ENCODE peak calls at places on chromosomes 16 and 17, in nine cellular contexts. D is transverse colon, M is ovary, C is heart left ventricle, V is breast epithelium, I is prostate gland, H is cardiac muscle cell, W is IMR-90, A is body of pancreas. S is an unnamed sample.

GRCh38 chr16:84367297-84367680 is 1.0 kb upstream of the ATP2C2 start:
- DNase-seq in D (peak), M (no peak), C (no peak), V (no peak), I (no peak), H (no peak), W (no peak), A (no peak), S (no peak)

GRCh38 chr16:70289229-70290098 is at the start of gene AARS1:
- DNase-seq in D (peak), M (peak), C (peak), V (peak), I (peak), H (peak), W (peak), A (peak), S (peak)

GRCh38 chr17:47604268-47604927 is 45.3 kb upstream of the KPNB1 start:
- DNase-seq in D (no peak), M (no peak), C (peak), V (no peak), I (no peak), H (peak), W (peak), A (no peak), S (no peak)

GRCh38 chr16:57626420-57627170 is 1.8 kb upstream of the ADGRG1 start:
- DNase-seq in D (no peak), M (no peak), C (no peak), V (no peak), I (no peak), H (no peak), W (no peak), A (no peak), S (no peak)

GRCh38 chr16:3793161-3793576 is 75.8 kb upstream of the TRAP1 start:
- DNase-seq in D (no peak), M (peak), C (peak), V (no peak), I (peak), H (peak), W (no peak), A (no peak), S (no peak)

GRCh38 chr17:8629371-8630226 is 926 bp downstream of the MYH10 start:
- DNase-seq in D (peak), M (peak), C (peak), V (no peak), I (peak), H (peak), W (no peak), A (peak), S (peak)

GRCh38 chr16:83689385-83689831 is 118.4 kb upstream of the HSBP1 start:
- DNase-seq in D (no peak), M (no peak), C (no peak), V (no peak), I (no peak), H (peak), W (peak), A (no peak), S (no peak)

GRCh38 chr17:68431661-68432071 is 25.6 kb downstream of the WIPI1 start:
- DNase-seq in D (no peak), M (no peak), C (no peak), V (no peak), I (no peak), H (peak), W (peak), A (no peak), S (no peak)

GRCh38 chr17:81514735-81515529 is 2.3 kb upstream of the ACTG1 start:
- DNase-seq in D (peak), M (peak), C (peak), V (peak), I (peak), H (peak), W (peak), A (peak), S (no peak)

GRCh38 chr17:83101805-83102480 is 22.5 kb downstream of the METRNL start:
- DNase-seq in D (peak), M (no peak), C (no peak), V (no peak), I (no peak), H (peak), W (no peak), A (no peak), S (no peak)

GRCh38 chr16:6634151-6634550 is 698.5 kb upstream of the RBFOX1 start:
- DNase-seq in D (no peak), M (no peak), C (no peak), V (no peak), I (no peak), H (no peak), W (no peak), A (no peak), S (no peak)

GRCh38 chr16:11022002-11022401 is 77.6 kb downstream of the CLEC16A start:
- DNase-seq in D (no peak), M (no peak), C (no peak), V (no peak), I (no peak), H (no peak), W (no peak), A (no peak), S (no peak)

GRCh38 chr16:22675745-22676540 is 138.0 kb upstream of the HS3ST2 start:
- DNase-seq in D (no peak), M (no peak), C (no peak), V (no peak), I (no peak), H (no peak), W (no peak), A (no peak), S (no peak)

DNA sequence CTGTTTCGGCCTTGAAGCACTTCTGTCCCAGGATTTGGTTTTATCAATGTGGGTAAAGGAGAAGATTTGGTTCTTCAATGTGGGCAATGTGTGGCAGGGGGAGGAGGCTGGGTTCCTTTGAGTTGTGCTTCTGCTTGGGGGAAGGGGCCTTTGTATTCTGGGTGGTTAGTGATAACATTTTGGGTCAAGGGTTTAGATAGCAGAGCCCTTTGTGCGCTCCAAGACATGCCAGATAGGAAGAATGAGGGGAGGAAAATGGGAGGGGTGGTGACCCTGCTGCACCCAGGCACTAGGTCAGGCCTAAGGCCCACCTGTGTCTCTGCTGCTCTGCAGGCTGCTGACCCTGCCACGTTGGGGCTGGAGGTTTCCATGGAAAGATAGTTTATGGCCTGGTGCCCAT is 40.0 kb upstream of the CDC42EP4 start:
- DNase-seq in D (no peak), M (no peak), C (no peak), V (no peak), I (no peak), H (no peak), W (no peak), A (no peak), S (no peak)
- H3K27ac ChIP-seq in D (no peak), M (no peak), C (no peak), V (no peak), I (no peak), H (no peak), W (no peak), A (no peak), S (no peak)

GRCh38 chr16:87661561-87661960 is 59.3 kb downstream of the JPH3 start:
- DNase-seq in D (peak), M (peak), C (peak), V (no peak), I (no peak), H (peak), W (peak), A (no peak), S (no peak)
- TF ChIP-seq CTCF in D (no peak), M (no peak), C (no peak), V (no peak), I (no peak), H (no peak), W (no peak), A (no peak), S (no peak)

DNA sequence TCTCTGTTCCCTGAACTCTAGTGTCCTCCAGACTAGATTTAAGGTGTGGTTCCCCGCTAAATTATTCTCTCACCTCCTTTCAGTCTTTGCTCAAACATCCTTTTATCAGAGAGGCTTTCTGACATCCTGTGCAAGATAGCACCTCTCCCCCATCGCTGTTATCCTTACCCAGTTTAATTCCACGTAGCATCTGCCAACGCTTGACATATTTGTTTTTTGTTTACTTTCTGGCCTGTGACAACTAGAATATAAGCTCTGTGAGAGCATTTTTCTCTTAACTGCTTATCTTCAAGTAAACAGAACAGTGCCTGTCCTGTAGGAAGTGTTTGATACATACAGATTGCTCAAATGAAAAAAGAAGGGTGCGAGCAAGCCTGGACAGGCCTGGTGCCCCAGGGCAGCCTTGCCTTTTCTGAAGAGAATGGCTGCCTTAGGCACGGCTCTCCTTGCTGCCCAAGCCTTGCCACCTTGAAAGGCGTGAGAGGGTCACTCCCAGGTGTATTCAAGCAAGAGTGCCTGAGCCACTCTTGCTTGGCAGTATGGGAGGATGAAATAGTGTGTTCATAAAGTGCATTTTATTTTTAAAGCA is 9.7 kb downstream of the DYNLL2 start:
- DNase-seq in D (no peak), M (no peak), C (no peak), V (no peak), I (no peak), H (no peak), W (no peak), A (no peak), S (no peak)
- H3K27ac ChIP-seq in D (no peak), M (no peak), C (no peak), V (no peak), I (no peak), H (peak), W (no peak), A (no peak), S (no peak)

GRCh38 chr16:14486520-14487303 is 143.3 kb downstream of the PARN start:
- DNase-seq in D (peak), M (peak), C (peak), V (peak), I (peak), H (peak), W (peak), A (peak), S (peak)
- TF ChIP-seq CTCF in D (peak), M (peak), C (no peak), V (no peak), I (no peak), H (no peak), W (no peak), A (no peak), S (no peak)

DNA sequence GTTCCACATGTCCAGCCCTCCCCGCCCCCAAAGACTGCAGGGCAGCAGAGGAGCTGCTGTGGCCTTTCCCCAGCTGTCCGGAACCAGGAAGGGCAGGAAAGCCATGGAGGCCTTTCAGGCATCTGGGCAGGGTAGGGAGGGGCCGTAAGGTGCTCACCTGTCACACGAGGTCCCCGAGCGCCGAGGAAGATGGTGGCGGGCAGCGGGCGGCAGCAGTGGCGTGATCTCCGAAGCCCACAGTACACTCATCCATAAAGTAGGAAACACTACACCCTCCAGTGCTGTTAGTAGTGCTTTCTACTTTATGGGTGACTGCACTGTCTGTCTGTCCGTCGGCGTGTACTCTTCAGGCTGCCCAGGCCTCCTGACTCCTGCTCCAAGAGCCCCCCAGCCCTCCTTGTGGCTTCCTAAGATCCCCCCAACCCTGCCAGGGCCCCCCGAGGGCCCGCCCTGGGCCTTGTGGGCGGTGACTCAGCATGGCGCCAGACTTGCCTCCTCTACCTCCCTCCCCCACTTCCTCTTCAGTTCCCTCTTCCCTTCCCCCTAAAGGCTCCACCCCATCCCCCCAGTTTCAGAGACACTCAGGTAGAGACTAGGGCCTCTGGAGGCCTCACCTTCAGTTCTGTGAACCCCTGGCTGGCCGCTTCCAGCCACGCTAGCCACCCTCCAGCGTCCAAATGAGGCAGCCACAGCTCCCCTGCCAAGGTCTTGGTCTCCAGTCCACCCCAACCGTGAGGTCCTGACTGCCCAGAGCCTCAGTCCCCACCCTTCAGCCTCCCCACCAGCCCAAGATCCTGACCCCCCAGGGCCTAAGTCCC is 2.6 kb upstream of the TSPOAP1 start:
- DNase-seq in D (peak), M (no peak), C (no peak), V (no peak), I (no peak), H (no peak), W (no peak), A (no peak), S (peak)
- H3K27ac ChIP-seq in D (peak), M (no peak), C (no peak), V (no peak), I (no peak), H (no peak), W (no peak), A (no peak), S (peak)

GRCh38 chr17:75006653-75007052 is 5.8 kb upstream of the MRPL58 start:
- DNase-seq in D (no peak), M (no peak), C (no peak), V (no peak), I (no peak), H (no peak), W (no peak), A (no peak), S (no peak)
- TF ChIP-seq CTCF in D (peak), M (no peak), C (peak), V (no peak), I (no peak), H (no peak), W (no peak), A (no peak), S (no peak)

DNA sequence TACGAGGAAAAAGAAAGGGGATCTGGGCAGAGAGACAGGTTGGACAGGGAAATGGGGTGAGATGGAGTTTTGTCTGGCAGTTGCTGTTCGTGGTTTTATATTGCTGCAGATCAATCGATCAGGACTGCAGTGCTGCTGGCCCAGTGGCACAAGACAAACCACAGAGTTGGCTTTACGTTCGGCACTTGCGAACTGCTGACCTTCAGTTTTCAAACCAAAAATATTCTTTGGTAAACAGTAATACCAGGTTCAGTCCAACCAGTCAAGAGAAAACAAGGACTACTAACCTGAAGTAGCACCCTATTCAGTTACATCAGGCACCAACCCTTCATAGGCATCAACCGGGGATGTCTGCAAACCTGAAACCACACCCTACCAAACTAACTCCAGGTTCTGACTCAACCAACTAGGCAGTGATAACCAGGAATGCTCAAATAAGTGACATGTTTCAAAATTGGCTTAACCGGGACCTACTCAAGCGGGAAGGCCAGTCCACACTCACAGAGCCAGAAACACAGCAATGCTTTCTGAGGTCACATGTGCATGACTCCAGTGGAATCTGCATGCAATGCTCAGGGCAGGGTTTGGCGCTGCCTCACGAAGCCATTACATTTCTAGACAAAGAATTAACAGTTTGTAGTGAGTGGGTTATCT is 91.1 kb downstream of the SMG6 start:
- DNase-seq in D (no peak), M (no peak), C (peak), V (no peak), I (no peak), H (peak), W (peak), A (no peak), S (peak)
- H3K27ac ChIP-seq in D (peak), M (peak), C (peak), V (peak), I (peak), H (peak), W (peak), A (no peak), S (peak)